ENCODE peak calls at places on chromosomes 6 and 20, in ten cellular contexts. R, S, A, T, F, U, V, H, Z and Q are unnamed samples.

GRCh38 chr6:34792605-34793500 is 970 bp downstream of the BLTP3A start:
- DNase-seq in R (no peak), S (no peak), A (no peak), T (peak), F (no peak), U (peak), V (no peak), H (peak), Z (no peak), Q (peak)

GRCh38 chr6:135097172-135097571 is 42.5 kb upstream of the HBS1L start:
- DNase-seq in R (no peak), S (no peak), A (no peak), T (no peak), F (no peak), U (no peak), V (no peak), H (no peak), Z (no peak), Q (no peak)

GRCh38 chr6:112563368-112563767 is 216.2 kb downstream of the RFPL4B start:
- DNase-seq in R (no peak), S (no peak), A (no peak), T (no peak), F (no peak), U (peak), V (no peak), H (no peak), Z (no peak), Q (no peak)

GRCh38 chr6:25830461-25830860 is 1.4 kb downstream of the SLC17A1 start:
- DNase-seq in R (no peak), S (no peak), A (no peak), T (no peak), F (no peak), U (no peak), V (no peak), H (no peak), Z (no peak), Q (no peak)

GRCh38 chr6:36998723-36999466 is 6.6 kb upstream of the FGD2 start:
- DNase-seq in R (peak), S (no peak), A (no peak), T (no peak), F (no peak), U (no peak), V (peak), H (no peak), Z (no peak), Q (peak)

GRCh38 chr6:87907521-87907920 is 140.1 kb upstream of the SPACA1 start:
- DNase-seq in R (no peak), S (no peak), A (no peak), T (peak), F (no peak), U (no peak), V (no peak), H (no peak), Z (no peak), Q (no peak)

GRCh38 chr6:97850458-97851218 is 567.6 kb upstream of the MMS22L start:
- DNase-seq in R (no peak), S (no peak), A (no peak), T (no peak), F (no peak), U (peak), V (no peak), H (no peak), Z (no peak), Q (no peak)

GRCh38 chr6:104728444-104728843 is 131.3 kb downstream of the HACE1 start:
- DNase-seq in R (no peak), S (no peak), A (no peak), T (no peak), F (no peak), U (peak), V (no peak), H (no peak), Z (no peak), Q (no peak)

GRCh38 chr6:57421503-57421902 is 104.1 kb downstream of the PRIM2 start:
- DNase-seq in R (no peak), S (no peak), A (no peak), T (no peak), F (no peak), U (peak), V (no peak), H (no peak), Z (no peak), Q (no peak)

GRCh38 chr20:24583169-24583792 is 113.9 kb downstream of the SYNDIG1 start:
- DNase-seq in R (no peak), S (no peak), A (no peak), T (no peak), F (no peak), U (no peak), V (no peak), H (no peak), Z (no peak), Q (no peak)

GRCh38 chr6:125753218-125753936 is 3.9 kb downstream of the HEY2 start:
- DNase-seq in R (peak), S (no peak), A (no peak), T (no peak), F (no peak), U (peak), V (no peak), H (no peak), Z (no peak), Q (no peak)

GRCh38 chr6:14476793-14477531 is 359.4 kb downstream of the CD83 start:
- DNase-seq in R (peak), S (no peak), A (no peak), T (no peak), F (no peak), U (peak), V (no peak), H (peak), Z (no peak), Q (no peak)

GRCh38 chr6:32501016-32501415 is 29.1 kb downstream of the HLA-DRB5 start:
- DNase-seq in R (no peak), S (no peak), A (no peak), T (no peak), F (no peak), U (no peak), V (no peak), H (no peak), Z (no peak), Q (no peak)

GRCh38 chr6:27472182-27472616 is 706 bp downstream of the ZNF184 start:
- DNase-seq in R (peak), S (no peak), A (peak), T (peak), F (no peak), U (peak), V (peak), H (peak), Z (peak), Q (peak)

GRCh38 chr6:81228912-81229540 is 523.5 kb downstream of the TENT5A start:
- DNase-seq in R (no peak), S (no peak), A (no peak), T (no peak), F (no peak), U (peak), V (no peak), H (no peak), Z (no peak), Q (no peak)

GRCh38 chr6:30112402-30113376 is at the start of gene TRIM31:
- DNase-seq in R (no peak), S (no peak), A (no peak), T (no peak), F (no peak), U (no peak), V (no peak), H (no peak), Z (no peak), Q (no peak)

GRCh38 chr6:45902984-45903383 is 112.7 kb downstream of the CLIC5 start:
- DNase-seq in R (no peak), S (no peak), A (no peak), T (no peak), F (no peak), U (no peak), V (no peak), H (no peak), Z (no peak), Q (no peak)

GRCh38 chr20:904146-904545 is 12.0 kb downstream of the ANGPT4 start:
- DNase-seq in R (no peak), S (no peak), A (no peak), T (no peak), F (peak), U (no peak), V (no peak), H (no peak), Z (no peak), Q (no peak)